ENCODE peak calls at places on chromosomes 1 and 21, in six cellular contexts. X is WTC11, K is H1, H is K562, O is HepG2, A is GM12878. B is an unnamed sample.

GRCh38 chr1:160519542-160520435 is 3.3 kb downstream of the SLAMF6 start:
- DNase-seq in O (no peak), K (no peak), H (peak; percentile 39), X (no peak), A (peak; percentile 64), B (peak; percentile 28)

GRCh38 chr1:196517193-196517592 is 91.0 kb downstream of the KCNT2 start:
- DNase-seq in O (no peak), X (no peak), K (no peak), A (no peak), H (peak; percentile 34), B (no peak)

GRCh38 chr1:116496898-116497297 is 73.9 kb downstream of the CD58 start:
- DNase-seq in O (no peak), A (no peak), H (no peak), X (no peak), K (no peak), B (no peak)

GRCh38 chr1:23555949-23556640 is 3.2 kb downstream of the ID3 start:
- DNase-seq in K (peak; percentile 76), O (peak; percentile 77), H (no peak), A (no peak), X (peak; percentile 76), B (peak; percentile 97)

GRCh38 chr1:183033205-183033604 is 10.0 kb downstream of the LAMC1 start:
- DNase-seq in A (peak; percentile 85), H (no peak), O (no peak), K (no peak), X (no peak), B (no peak)

GRCh38 chr1:33296824-33297223 is 24.1 kb downstream of the A3GALT2 start:
- DNase-seq in O (no peak), A (no peak), K (no peak), X (no peak), H (no peak), B (no peak)

GRCh38 chr1:1914101-1914811 is 804 bp upstream of the CALML6 start:
- DNase-seq in K (no peak), X (no peak), A (no peak), H (no peak), O (no peak), B (no peak)

GRCh38 chr1:116832932-116833578 is 76.7 kb upstream of the PTGFRN start:
- DNase-seq in K (no peak), X (no peak), H (no peak), A (no peak), O (no peak), B (no peak)

GRCh38 chr1:162605225-162605927 is 26.9 kb upstream of the DDR2 start:
- DNase-seq in A (no peak), H (no peak), O (no peak), K (no peak), X (no peak), B (no peak)

GRCh38 chr1:52334906-52335528 is 31.0 kb downstream of the CC2D1B start:
- DNase-seq in O (no peak), A (no peak), K (no peak), X (no peak), H (no peak), B (no peak)

GRCh38 chr1:170168263-170168662 is 22.5 kb downstream of the NTMT2 start:
- DNase-seq in X (no peak), O (no peak), K (no peak), H (no peak), A (no peak), B (no peak)

GRCh38 chr1:53142226-53142853 is at the start of gene SLC1A7:
- DNase-seq in O (no peak), H (no peak), X (no peak), A (no peak), K (no peak), B (no peak)

GRCh38 chr21:43190544-43191340 is 21.9 kb downstream of the CRYAA start:
- DNase-seq in K (no peak), O (no peak), A (no peak), X (peak; percentile 12), H (no peak), B (no peak)

GRCh38 chr1:229913491-229913890 is 153.5 kb upstream of the GALNT2 start:
- DNase-seq in X (no peak), H (no peak), O (no peak), A (no peak), K (no peak), B (no peak)

GRCh38 chr1:246592695-246593094 is 26.4 kb downstream of the CNST start:
- DNase-seq in O (no peak), K (no peak), H (no peak), A (no peak), X (no peak), B (no peak)

GRCh38 chr1:39892611-39893595 is 8.8 kb downstream of the MYCL start:
- DNase-seq in X (peak; percentile 23), O (peak; percentile 23), H (peak; percentile 67), K (no peak), A (no peak), B (peak; percentile 91)

GRCh38 chr1:245702346-245702745 is 547.6 kb downstream of the KIF26B start:
- DNase-seq in X (no peak), K (no peak), H (no peak), A (no peak), O (no peak), B (no peak)

GRCh38 chr1:245888809-245889208 is 618.3 kb downstream of the SMYD3 start:
- DNase-seq in A (peak; percentile 20), X (peak; percentile 21), K (no peak), O (peak; percentile 52), H (no peak), B (peak; percentile 86)

GRCh38 chr21:30257773-30258172 is 25.0 kb downstream of the KRTAP24-1 start:
- DNase-seq in H (peak; percentile 25), O (no peak), X (peak; percentile 27), A (no peak), K (peak; percentile 48), B (peak; percentile 92)

GRCh38 chr1:70293186-70293843 is 61.2 kb downstream of the ANKRD13C start:
- DNase-seq in X (no peak), O (no peak), K (no peak), A (no peak), H (no peak), B (no peak)

GRCh38 chr1:70295737-70296136 is 58.8 kb downstream of the ANKRD13C start:
- DNase-seq in K (no peak), H (no peak), X (no peak), O (no peak), A (no peak), B (no peak)

GRCh38 chr1:70286453-70286852 is 65.3 kb downstream of the SRSF11 start:
- DNase-seq in X (no peak), K (no peak), H (no peak), A (no peak), O (no peak), B (no peak)

GRCh38 chr1:70288171-70288570 is 66.4 kb downstream of the ANKRD13C start:
- DNase-seq in K (no peak), X (no peak), A (no peak), H (no peak), O (no peak), B (no peak)

DNA sequence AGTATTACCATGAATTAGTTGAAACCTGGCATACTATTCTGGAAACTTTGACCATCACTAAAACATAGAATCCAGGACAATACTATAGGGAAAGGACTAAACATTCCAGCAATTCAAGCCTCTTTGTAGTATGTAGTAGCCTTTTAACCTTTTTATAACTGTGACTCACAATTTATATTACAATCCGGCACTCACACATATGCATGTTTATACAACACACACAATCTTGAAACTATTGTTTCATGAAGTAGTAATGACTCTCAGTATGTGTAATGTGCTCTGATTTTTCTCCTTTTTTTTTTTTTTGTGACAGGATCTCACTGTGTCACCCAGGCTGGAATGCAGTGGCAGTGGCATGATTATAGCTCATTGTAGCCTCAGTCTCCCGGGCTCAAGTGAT is 64.3 kb downstream of the ANKRD13C start:
- DNase-seq in K (no peak), A (no peak), X (no peak), H (no peak), O (no peak), B (no peak)
- TF ChIP-seq CREB1 in K (no peak), A (no peak), X (no peak), H (no peak), O (no peak), B (no peak)

DNA sequence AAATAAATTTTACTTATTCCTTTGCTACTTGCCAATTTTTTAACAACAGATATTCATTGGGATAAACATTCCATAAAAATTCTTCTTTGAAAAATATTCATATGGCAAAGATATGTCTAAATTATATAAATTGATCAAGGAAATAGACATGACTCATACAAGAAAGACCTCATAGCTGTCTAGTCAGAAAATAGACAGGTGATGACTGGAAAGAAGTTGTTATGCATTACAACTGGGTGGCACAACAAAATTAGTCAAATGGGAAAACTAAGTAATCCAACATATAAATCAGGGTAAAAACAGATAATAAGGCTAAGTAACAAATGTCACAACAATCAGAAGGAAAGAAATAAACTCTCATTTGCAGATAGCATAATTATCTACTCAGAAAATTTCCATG is 92.0 kb downstream of the USH2A start:
- DNase-seq in X (no peak), O (no peak), H (no peak), A (no peak), K (no peak), B (no peak)
- TF ChIP-seq CREB1 in X (no peak), O (no peak), H (no peak), A (no peak), K (no peak), B (no peak)

GRCh38 chr1:44105810-44106209 is 12.8 kb upstream of the KLF17 start:
- DNase-seq in K (no peak), O (no peak), X (no peak), A (no peak), H (no peak), B (no peak)

GRCh38 chr1:44100183-44100582 is 18.4 kb upstream of the KLF17 start:
- DNase-seq in X (no peak), O (no peak), K (no peak), H (no peak), A (no peak), B (no peak)

GRCh38 chr1:44101356-44101755 is 17.3 kb upstream of the KLF17 start:
- DNase-seq in K (no peak), H (no peak), A (no peak), X (no peak), O (no peak), B (no peak)

GRCh38 chr1:44108241-44108640 is 10.4 kb upstream of the KLF17 start:
- DNase-seq in X (no peak), A (no peak), K (no peak), H (no peak), O (no peak), B (no peak)

GRCh38 chr1:44103270-44104131 is 15.1 kb upstream of the KLF17 start:
- DNase-seq in X (peak; percentile 84), A (no peak), K (peak; percentile 80), O (peak; percentile 12), H (no peak), B (peak; percentile 73)
- TF ChIP-seq CREB1 in X (no peak), A (no peak), K (no peak), O (no peak), H (peak; percentile 33), B (no peak)

GRCh38 chr21:37074195-37074510 is 1.1 kb downstream of the TTC3 start:
- DNase-seq in K (no peak), H (no peak), X (no peak), O (no peak), A (no peak), B (peak; percentile 17)

GRCh38 chr21:37072988-37073416 is at the start of the genes PIGP and TTC3:
- DNase-seq in A (peak; percentile 70), O (peak; percentile 87), X (peak; percentile 84), K (peak; percentile 97), H (peak; percentile 100), B (peak; percentile 89)

GRCh38 chr21:37072239-37072987 is 458 bp downstream of the PIGP start:
- DNase-seq in K (no peak), H (no peak), A (no peak), X (peak; percentile 56), O (no peak), B (peak; percentile 67)

GRCh38 chr21:37073417-37074194 is 552 bp downstream of the TTC3 start:
- DNase-seq in H (peak; percentile 57), O (no peak), K (peak; percentile 56), A (no peak), X (no peak), B (no peak)

GRCh38 chr21:37071561-37072238 is 1.2 kb downstream of the PIGP start:
- DNase-seq in A (no peak), X (no peak), K (no peak), H (peak; percentile 39), O (no peak), B (peak; percentile 20)
- TF ChIP-seq CREB1 in A (no peak), X (no peak), K (no peak), H (no peak), O (no peak), B (no peak)

B was measured in GM23338.